ENCODE peak calls at places on chromosome 19, in eight cellular contexts. I is substantia nigra; D is iris pigment epithelial cell; Z is ovary; R is nucleus accumbens; Q is activated T-helper 1 cell treated with anti-CD3 and anti-CD28 coated beads, Interleukin-2, amount 50 U/mL, for 16 hours; G is A549; W is activated CD8-positive, alpha-beta memory T cell treated with anti-CD3 and anti-CD28 coated beads for 24 hours. Y is an unnamed sample.

GRCh38 chr19:4380254-4380727 is 20.1 kb downstream of the SH3GL1 start:
- DNase-seq in I (no peak), D (no peak), Z (no peak), R (no peak), Q (peak; percentile 28), G (no peak), W (no peak), Y (no peak)

GRCh38 chr19:54248016-54248601 is 5.5 kb upstream of the LILRA6 start:
- DNase-seq in I (no peak), D (peak; percentile 43), Z (no peak), R (no peak), Q (no peak), G (no peak), W (no peak), Y (no peak)

GRCh38 chr19:44644391-44645016 is 794 bp downstream of the PVR start:
- DNase-seq in I (no peak), D (peak; percentile 33), Z (no peak), R (no peak), Q (no peak), G (peak; percentile 82), W (peak; percentile 59), Y (no peak)

GRCh38 chr19:48926909-48927308 is 6.6 kb upstream of the DHDH start:
- DNase-seq in I (no peak), D (peak; percentile 96), Z (no peak), R (no peak), Q (no peak), G (peak; percentile 87), W (no peak), Y (no peak)

GRCh38 chr19:28652790-28653189 is 560.2 kb downstream of the UQCRFS1 start:
- DNase-seq in I (no peak), D (no peak), Z (no peak), R (no peak), Q (no peak), G (no peak), W (no peak), Y (peak; percentile 14)

GRCh38 chr19:29785955-29786589 is 25.7 kb upstream of the CCNE1 start:
- DNase-seq in I (no peak), D (no peak), Z (no peak), R (no peak), Q (no peak), G (peak; percentile 53), W (no peak), Y (peak; percentile 16)

GRCh38 chr19:7528522-7529245 is 6.3 kb downstream of the MCOLN1 start:
- DNase-seq in I (no peak), D (no peak), Z (no peak), R (no peak), Q (no peak), G (no peak), W (no peak), Y (no peak)

GRCh38 chr19:48606463-48607358 is at the start of gene SPACA4:
- DNase-seq in I (no peak), D (no peak), Z (no peak), R (no peak), Q (no peak), G (no peak), W (no peak), Y (no peak)

GRCh38 chr19:2084993-2085720 is 11.0 kb downstream of the MOB3A start:
- DNase-seq in I (no peak), D (peak; percentile 42), Z (no peak), R (no peak), Q (peak; percentile 87), G (no peak), W (peak; percentile 92), Y (peak; percentile 98)

GRCh38 chr19:33395561-33396550 is 22.3 kb downstream of the CEBPG start:
- DNase-seq in I (no peak), D (peak; percentile 38), Z (peak; percentile 86), R (no peak), Q (no peak), G (no peak), W (no peak), Y (no peak)

GRCh38 chr19:18419699-18420460 is 682 bp downstream of the SSBP4 start:
- DNase-seq in I (no peak), D (no peak), Z (peak; percentile 71), R (no peak), Q (no peak), G (no peak), W (peak; percentile 78), Y (peak; percentile 71)

GRCh38 chr19:18763674-18764590 is 27.2 kb downstream of the COMP start:
- DNase-seq in I (no peak), D (peak; percentile 65), Z (no peak), R (no peak), Q (no peak), G (no peak), W (no peak), Y (no peak)

GRCh38 chr19:43700368-43701015 is 15.4 kb upstream of the IRGC start:
- DNase-seq in I (no peak), D (peak; percentile 85), Z (no peak), R (no peak), Q (no peak), G (no peak), W (peak; percentile 59), Y (no peak)

GRCh38 chr19:17202249-17202648 is 12.9 kb upstream of the USE1 start:
- DNase-seq in I (no peak), D (no peak), Z (no peak), R (no peak), Q (no peak), G (peak; percentile 40), W (no peak), Y (no peak)

GRCh38 chr19:17041994-17042393 is 15.4 kb upstream of the CPAMD8 start:
- DNase-seq in I (no peak), D (no peak), Z (peak; percentile 52), R (no peak), Q (no peak), G (no peak), W (no peak), Y (no peak)

GRCh38 chr19:40717880-40718773 is 1.2 kb downstream of the ITPKC start:
- DNase-seq in I (no peak), D (peak; percentile 31), Z (peak; percentile 65), R (no peak), Q (no peak), G (peak; percentile 51), W (no peak), Y (no peak)